ENCODE peak calls at places on chromosome 16, in eight cellular contexts. J is left colon; B is NCI-H1417 treated with DMSO at 0.1 percent for 48 hours; N is activated CD4-positive, alpha-beta T cell treated with anti-CD3 and anti-CD28 coated beads, Interleukin-2, amount 50 U/mL, for 48 hours; V is GDM1; F is LNCaP clone FGC; T is nephron progenitor cell; I is DMS79. H is an unnamed sample.

GRCh38 chr16:14139872-14140271 is 68.8 kb downstream of the MRTFB start:
- DNase-seq in J (no peak), B (no peak), N (no peak), V (no peak), F (no peak), T (no peak), I (no peak), H (no peak)

GRCh38 chr16:8886593-8887437 is 4.7 kb downstream of the LITAFD start:
- DNase-seq in J (no peak), B (no peak), N (no peak), V (no peak), F (no peak), T (no peak), I (no peak), H (no peak)

GRCh38 chr16:35516971-35517370 is 2057.6 kb downstream of the TP53TG3F start:
- DNase-seq in J (no peak), B (no peak), N (no peak), V (no peak), F (no peak), T (no peak), I (no peak), H (no peak)

GRCh38 chr16:68291227-68291626 is 19.5 kb downstream of the SLC7A6OS start:
- DNase-seq in J (no peak), B (no peak), N (no peak), V (no peak), F (no peak), T (no peak), I (no peak), H (no peak)

GRCh38 chr16:30738984-30739951 is 9.0 kb upstream of the PHKG2 start:
- DNase-seq in J (peak), B (no peak), N (no peak), V (no peak), F (no peak), T (no peak), I (no peak), H (no peak)

GRCh38 chr16:55465077-55465896 is 13.7 kb upstream of the MMP2 start:
- DNase-seq in J (peak), B (peak), N (peak), V (peak), F (peak), T (peak), I (peak), H (no peak)

GRCh38 chr16:27722266-27722636 is 172.3 kb downstream of the KATNIP start:
- DNase-seq in J (no peak), B (no peak), N (no peak), V (no peak), F (no peak), T (no peak), I (no peak), H (no peak)

GRCh38 chr16:85126731-85127662 is 14.7 kb upstream of the CIBAR2 start:
- DNase-seq in J (no peak), B (no peak), N (peak), V (no peak), F (no peak), T (peak), I (no peak), H (no peak)

GRCh38 chr16:12323007-12323699 is 346.6 kb downstream of the SNX29 start:
- DNase-seq in J (no peak), B (no peak), N (peak), V (no peak), F (no peak), T (no peak), I (no peak), H (no peak)

H was measured in NCI-H187 treated with DMSO at 0.1 percent for 48 hours.